ENCODE peak calls at places on chromosome X, in seven cellular contexts. T is MM.1S, M is WERI-Rb-1, I is right lobe of liver, P is AG09309, X is A549, N is fibroblast of lung. H is an unnamed sample.

GRCh38 chrX:134706138-134706537 is 47.9 kb upstream of the PLAC1 start:
- DNase-seq in P (no peak), N (no peak), X (no peak), M (no peak), I (no peak), T (no peak), H (no peak)

GRCh38 chrX:14939644-14940043 is 66.4 kb downstream of the MOSPD2 start:
- DNase-seq in N (no peak), I (no peak), T (no peak), M (no peak), P (no peak), X (no peak), H (no peak)

GRCh38 chrX:151771726-151772125 is 37.2 kb downstream of the CNGA2 start:
- DNase-seq in M (no peak), P (no peak), N (no peak), X (no peak), T (no peak), I (no peak), H (peak; percentile 33)

GRCh38 chrX:110436497-110436896 is 77.8 kb downstream of the RTL9 start:
- DNase-seq in M (no peak), N (no peak), I (no peak), P (no peak), T (no peak), X (no peak), H (no peak)

GRCh38 chrX:40090961-40091360 is 6.8 kb downstream of the BCOR start:
- DNase-seq in I (no peak), P (no peak), M (no peak), N (no peak), T (no peak), X (no peak), H (no peak)

GRCh38 chrX:129716507-129716906 is 22.3 kb upstream of the XPNPEP2 start:
- DNase-seq in M (no peak), N (no peak), X (no peak), P (no peak), I (no peak), T (no peak), H (no peak)

GRCh38 chrX:103637604-103638338 is 9.0 kb downstream of the TCEAL1 start:
- DNase-seq in P (no peak), T (no peak), M (no peak), N (peak; percentile 36), I (no peak), X (no peak), H (no peak)

GRCh38 chrX:130105226-130105625 is 5.1 kb downstream of the ELF4 start:
- DNase-seq in M (no peak), N (no peak), T (no peak), P (no peak), X (no peak), I (no peak), H (peak; percentile 29)

GRCh38 chrX:39731735-39732134 is 366.0 kb downstream of the BCOR start:
- DNase-seq in X (no peak), P (no peak), I (no peak), N (no peak), T (no peak), M (no peak), H (no peak)

GRCh38 chrX:21875013-21875412 is 19.2 kb downstream of the YY2 start:
- DNase-seq in I (no peak), M (no peak), T (no peak), P (no peak), X (no peak), N (no peak), H (no peak)

GRCh38 chrX:39836802-39837420 is 260.8 kb downstream of the BCOR start:
- DNase-seq in N (no peak), M (peak; percentile 87), X (no peak), T (no peak), P (no peak), I (no peak), H (no peak)

GRCh38 chrX:68992998-68993397 is 164.2 kb downstream of the EFNB1 start:
- DNase-seq in P (no peak), T (no peak), N (no peak), I (no peak), M (no peak), X (no peak), H (no peak)

DNA sequence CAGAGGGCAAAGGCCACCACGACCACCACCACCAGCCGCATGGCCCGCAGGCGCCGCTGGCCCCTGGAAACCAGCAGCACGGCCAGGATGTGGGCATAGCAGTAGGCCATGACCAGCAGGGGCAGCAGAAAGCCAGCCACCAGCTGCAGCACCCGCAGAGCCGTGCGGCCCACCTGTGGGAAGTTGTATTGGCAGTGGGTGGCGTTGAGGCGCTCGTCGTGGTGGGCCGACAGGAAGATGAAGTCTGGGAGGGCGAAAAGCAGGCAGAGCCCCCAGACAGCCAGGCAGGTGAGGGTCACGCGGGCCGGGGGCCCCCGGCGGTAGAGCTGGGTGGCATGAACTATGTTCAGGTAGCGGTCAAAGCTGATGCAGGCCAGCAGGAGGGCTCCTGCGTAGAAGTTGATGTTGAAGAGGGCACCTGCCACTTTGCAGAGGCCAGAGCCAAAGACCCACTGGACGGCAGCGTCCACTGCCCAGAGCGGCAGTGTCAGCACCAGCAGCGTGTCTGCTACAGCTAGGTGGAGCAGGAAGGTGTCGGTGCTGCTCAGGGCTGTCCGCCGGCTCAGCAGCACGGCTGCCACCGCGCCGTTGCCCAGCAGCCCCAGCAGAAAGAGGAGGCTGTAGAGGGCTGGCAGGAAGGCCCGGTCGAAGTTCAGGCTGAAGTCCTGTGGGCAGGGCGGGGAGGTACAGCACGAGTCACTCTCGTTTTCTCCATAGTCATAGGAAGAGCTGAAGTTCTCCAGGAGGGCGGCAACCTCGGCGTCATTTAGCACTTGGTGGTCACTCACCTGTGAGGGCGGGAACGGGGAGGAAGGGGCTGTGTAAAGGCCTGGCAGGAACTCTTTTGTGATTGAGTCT is 1.4 kb downstream of the CXCR3 start:
- DNase-seq in M (no peak), N (no peak), I (peak; percentile 71), X (no peak), P (no peak), T (no peak), H (no peak)
- TF ChIP-seq CTCF in M (no peak), N (no peak), I (no peak), X (no peak), P (no peak), T (no peak), H (no peak)

GRCh38 chrX:94932278-94932965 is 1258.4 kb downstream of the FAM133A start:
- DNase-seq in P (no peak), I (no peak), X (no peak), N (no peak), M (no peak), T (peak; percentile 31), H (no peak)
- TF ChIP-seq CTCF in P (no peak), I (no peak), X (no peak), N (no peak), M (no peak), T (peak; percentile 8), H (no peak)

GRCh38 chrX:7318661-7319060 is 170.7 kb upstream of the PUDP start:
- DNase-seq in P (no peak), X (no peak), I (no peak), N (no peak), M (no peak), T (no peak), H (peak; percentile 23)
- TF ChIP-seq CTCF in P (no peak), X (no peak), I (no peak), N (no peak), M (peak; percentile 47), T (no peak), H (no peak)

GRCh38 chrX:153921070-153921469 is 5.0 kb downstream of the ARHGAP4 start:
- DNase-seq in P (no peak), M (peak; percentile 37), N (no peak), I (no peak), T (no peak), X (no peak), H (no peak)

GRCh38 chrX:153924149-153924861 is 1.8 kb downstream of the ARHGAP4 start:
- DNase-seq in T (peak; percentile 42), P (no peak), N (peak; percentile 23), X (peak; percentile 34), M (peak; percentile 81), I (no peak), H (peak; percentile 25)

GRCh38 chrX:153922286-153922573 is 3.8 kb downstream of the ARHGAP4 start:
- DNase-seq in P (no peak), X (no peak), I (no peak), M (no peak), T (no peak), N (no peak), H (no peak)

GRCh38 chrX:153921511-153922285 is 4.4 kb downstream of the ARHGAP4 start:
- DNase-seq in M (peak; percentile 85), P (no peak), I (no peak), T (no peak), X (no peak), N (no peak), H (no peak)

GRCh38 chrX:153922932-153923857 is 2.9 kb downstream of the ARHGAP4 start:
- DNase-seq in N (peak; percentile 57), I (peak; percentile 83), X (peak; percentile 69), P (no peak), T (no peak), M (peak; percentile 91), H (peak; percentile 63)
- TF ChIP-seq CTCF in N (peak; percentile 62), I (peak; percentile 71), X (peak; percentile 49), P (peak; percentile 67), T (no peak), M (peak; percentile 95), H (peak; percentile 59)

DNA sequence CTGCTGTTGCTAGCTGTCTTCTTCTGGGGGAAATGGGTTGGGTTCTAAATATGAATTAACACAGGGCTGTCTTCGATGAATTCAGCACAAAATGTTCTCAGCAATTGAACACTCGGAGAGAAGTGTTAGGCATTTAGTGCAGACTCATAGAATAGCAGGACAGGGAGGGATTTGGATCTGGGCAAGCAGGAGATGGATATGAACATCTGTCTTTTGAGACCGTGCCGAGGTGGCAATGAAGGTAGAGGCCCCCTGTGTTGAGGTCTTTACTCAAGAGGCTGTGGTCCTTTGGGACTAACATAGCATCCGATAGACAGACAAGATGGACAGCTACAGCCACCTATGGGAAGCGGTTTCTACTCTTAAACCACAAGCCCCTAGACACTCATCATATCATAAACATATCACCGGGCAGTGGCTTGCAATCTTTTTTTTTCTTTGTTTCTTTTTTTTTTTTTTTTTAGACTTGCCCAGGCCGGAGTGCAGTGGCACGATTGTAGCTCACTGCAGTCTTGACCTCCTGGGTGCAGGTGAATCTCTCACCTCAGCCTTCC is 6.7 kb downstream of the CD99 start:
- DNase-seq in P (no peak), X (no peak), I (no peak), T (no peak), N (peak; percentile 50), M (no peak), H (no peak)
- TF ChIP-seq CTCF in P (no peak), X (no peak), I (no peak), T (no peak), N (no peak), M (no peak), H (no peak)